ENCODE peak calls at places on chromosomes 4 and X, in six cellular contexts. Y is RKO, U is mesothelial cell of epicardium, Q is pons, X is HuH-7, A is NCI-H82. E is an unnamed sample.

GRCh38 chr4:118743867-118744266 is 58.7 kb downstream of the METTL14 start:
- DNase-seq in X (no peak), U (no peak), A (no peak), Y (no peak), Q (no peak), E (no peak)

GRCh38 chrX:1444896-1445480 is 7.7 kb downstream of the ASMTL start:
- DNase-seq in A (no peak), X (no peak), U (no peak), Q (no peak), Y (no peak), E (no peak)

GRCh38 chr4:55851885-55852284 is 1.6 kb upstream of the EXOC1 start:
- DNase-seq in X (no peak), U (no peak), Q (no peak), Y (no peak), A (no peak), E (no peak)

GRCh38 chr4:71338846-71339593 is at the start of gene SLC4A4:
- DNase-seq in X (no peak), U (no peak), Y (peak; percentile 38), A (no peak), Q (no peak), E (no peak)

GRCh38 chr4:156443488-156443887 is 489.8 kb upstream of the CTSO start:
- DNase-seq in X (no peak), U (no peak), A (no peak), Q (no peak), Y (no peak), E (no peak)

GRCh38 chr4:173182403-173182802 is 13.8 kb downstream of the GALNT7 start:
- DNase-seq in U (no peak), Q (no peak), A (no peak), Y (peak; percentile 58), X (no peak), E (no peak)

GRCh38 chrX:13719192-13719856 is 15.1 kb downstream of the TRAPPC2 start:
- DNase-seq in Y (no peak), X (no peak), A (no peak), Q (no peak), U (no peak), E (no peak)

GRCh38 chr4:8248091-8248490 is 21.5 kb upstream of the HTRA3 start:
- DNase-seq in A (peak; percentile 66), Q (no peak), U (no peak), Y (no peak), X (no peak), E (no peak)

GRCh38 chrX:21153503-21153902 is 220.7 kb upstream of the CNKSR2 start:
- DNase-seq in Q (peak; percentile 1), Y (no peak), A (no peak), U (no peak), X (no peak), E (no peak)

GRCh38 chrX:28133763-28134162 is 152.5 kb upstream of the DCAF8L1 start:
- DNase-seq in X (no peak), A (no peak), Q (no peak), U (no peak), Y (no peak), E (no peak)

GRCh38 chrX:96791559-96791958 is 92.1 kb upstream of the RPA4 start:
- DNase-seq in A (no peak), Y (no peak), U (no peak), X (no peak), Q (no peak), E (no peak)

GRCh38 chr4:38523524-38524448 is 140.2 kb upstream of the KLF3 start:
- DNase-seq in Y (no peak), Q (peak; percentile 65), A (no peak), U (no peak), X (no peak), E (no peak)

GRCh38 chr4:110636677-110637407 is 14.0 kb upstream of the PITX2 start:
- DNase-seq in A (peak; percentile 47), Q (no peak), X (peak; percentile 84), Y (peak; percentile 78), U (peak; percentile 67), E (no peak)

GRCh38 chr4:152010680-152011079 is 249.9 kb upstream of the GATB start:
- DNase-seq in U (no peak), Q (no peak), Y (no peak), A (no peak), X (no peak), E (no peak)

GRCh38 chr4:15982833-15983528 is 20.0 kb upstream of the FGFBP2 start:
- DNase-seq in Q (no peak), A (no peak), X (no peak), U (no peak), Y (no peak), E (no peak)

GRCh38 chrX:107355533-107355932 is 93.9 kb upstream of the FRMPD3 start:
- DNase-seq in X (no peak), Y (no peak), A (peak; percentile 18), U (no peak), Q (no peak), E (no peak)